ENCODE peak calls at places on chromosomes 2 and 18, in eight cellular contexts. B is retinal pigment epithelial cell; L is OCI-LY7; E is astrocyte of the cerebellum; I is GM12864; W is dorsolateral prefrontal cortex; K is neural progenitor cell; H is CD8-positive, alpha-beta T cell. F is an unnamed sample.

GRCh38 chr18:55998071-55998522 is 410.1 kb upstream of the TCF4 start:
- DNase-seq in E (peak; percentile 15), H (no peak), K (peak; percentile 93), I (no peak), B (peak; percentile 68), L (no peak), W (peak; percentile 86), F (no peak)

GRCh38 chr2:68653538-68653982 is 10.2 kb downstream of the PROKR1 start:
- DNase-seq in W (no peak), B (no peak), I (no peak), L (no peak), H (peak; percentile 52), E (peak; percentile 91), K (no peak), F (no peak)

GRCh38 chr18:71598374-71598773 is 945.8 kb downstream of the CBLN2 start:
- DNase-seq in I (no peak), B (peak; percentile 4), L (no peak), H (no peak), K (no peak), W (no peak), E (peak; percentile 6), F (no peak)

GRCh38 chr2:75506131-75506697 is 54.5 kb downstream of the EVA1A start:
- DNase-seq in B (no peak), I (no peak), E (no peak), K (no peak), W (no peak), L (no peak), H (no peak), F (no peak)

GRCh38 chr2:26276488-26276887 is 31.7 kb downstream of the HADHB start:
- DNase-seq in L (no peak), K (no peak), I (no peak), W (no peak), E (no peak), B (no peak), H (no peak), F (no peak)

GRCh38 chr2:216508229-216508628 is 9.6 kb downstream of the RPL37A start:
- DNase-seq in I (no peak), L (no peak), E (no peak), K (no peak), B (no peak), H (no peak), W (no peak), F (no peak)

GRCh38 chr2:170457742-170458141 is 257.4 kb upstream of the SP5 start:
- DNase-seq in K (no peak), B (no peak), H (no peak), I (no peak), L (no peak), E (no peak), W (no peak), F (no peak)

GRCh38 chr2:44290271-44290670 is 15.0 kb downstream of the SLC3A1 start:
- DNase-seq in H (no peak), I (no peak), K (no peak), E (peak; percentile 79), B (no peak), L (no peak), W (no peak), F (no peak)

GRCh38 chr2:106561803-106562202 is 74.6 kb downstream of the CD8B2 start:
- DNase-seq in E (no peak), H (no peak), W (no peak), K (no peak), L (no peak), B (no peak), I (no peak), F (no peak)

GRCh38 chr2:220814441-220814840 is 757.7 kb downstream of the EPHA4 start:
- DNase-seq in B (no peak), H (no peak), W (no peak), E (no peak), K (no peak), L (no peak), I (no peak), F (no peak)

GRCh38 chr2:129901754-129902415 is 77.6 kb upstream of the RAB6C start:
- DNase-seq in L (no peak), E (no peak), B (no peak), I (no peak), H (peak; percentile 35), K (no peak), W (no peak), F (no peak)

GRCh38 chr18:46764586-46764985 is 7.7 kb upstream of the ST8SIA5 start:
- DNase-seq in B (no peak), I (no peak), L (no peak), W (no peak), H (no peak), E (no peak), K (no peak), F (no peak)

GRCh38 chr2:215422676-215423075 is 13.2 kb downstream of the FN1 start:
- DNase-seq in W (no peak), H (no peak), K (no peak), L (no peak), E (no peak), B (no peak), I (no peak), F (no peak)

GRCh38 chr18:79117791-79118190 is 48.6 kb downstream of the ATP9B start:
- DNase-seq in W (no peak), L (no peak), E (no peak), B (no peak), H (no peak), K (no peak), I (no peak), F (no peak)

GRCh38 chr2:122734756-122735155 is 979.3 kb downstream of the TSN start:
- DNase-seq in W (no peak), L (no peak), K (no peak), H (no peak), E (peak; percentile 18), B (no peak), I (no peak), F (no peak)

GRCh38 chr2:227597993-227598392 is 700 bp upstream of the SCYGR2 start:
- DNase-seq in B (peak; percentile 49), E (no peak), W (no peak), K (no peak), H (no peak), I (no peak), L (no peak), F (no peak)

GRCh38 chr18:23453657-23454011 is 547 bp downstream of the RIOK3 start:
- DNase-seq in E (peak; percentile 12), H (no peak), K (no peak), W (no peak), I (no peak), B (no peak), L (peak; percentile 29), F (no peak)

GRCh38 chr2:169999041-169999440 is 171.8 kb downstream of the UBR3 start:
- DNase-seq in B (no peak), H (no peak), L (no peak), W (no peak), I (no peak), K (no peak), E (no peak), F (no peak)

GRCh38 chr2:187008111-187008510 is 159.1 kb upstream of the ZSWIM2 start:
- DNase-seq in B (peak; percentile 31), E (peak; percentile 48), L (no peak), W (no peak), K (no peak), I (no peak), H (no peak), F (no peak)

GRCh38 chr2:113164930-113165585 is 8.7 kb upstream of the PSD4 start:
- DNase-seq in W (peak; percentile 3), H (peak; percentile 44), I (no peak), L (no peak), B (no peak), K (peak; percentile 70), E (no peak), F (no peak)

GRCh38 chr2:205763708-205764501 is 81.6 kb downstream of the NRP2 start:
- DNase-seq in W (peak; percentile 57), K (peak; percentile 86), L (no peak), B (peak; percentile 84), I (no peak), H (no peak), E (peak; percentile 86), F (no peak)
- TF ChIP-seq CTCF in W (peak; percentile 73), K (peak; percentile 97), L (peak; percentile 17), B (peak; percentile 62), I (no peak), H (no peak), E (peak; percentile 63), F (peak; percentile 33)

DNA sequence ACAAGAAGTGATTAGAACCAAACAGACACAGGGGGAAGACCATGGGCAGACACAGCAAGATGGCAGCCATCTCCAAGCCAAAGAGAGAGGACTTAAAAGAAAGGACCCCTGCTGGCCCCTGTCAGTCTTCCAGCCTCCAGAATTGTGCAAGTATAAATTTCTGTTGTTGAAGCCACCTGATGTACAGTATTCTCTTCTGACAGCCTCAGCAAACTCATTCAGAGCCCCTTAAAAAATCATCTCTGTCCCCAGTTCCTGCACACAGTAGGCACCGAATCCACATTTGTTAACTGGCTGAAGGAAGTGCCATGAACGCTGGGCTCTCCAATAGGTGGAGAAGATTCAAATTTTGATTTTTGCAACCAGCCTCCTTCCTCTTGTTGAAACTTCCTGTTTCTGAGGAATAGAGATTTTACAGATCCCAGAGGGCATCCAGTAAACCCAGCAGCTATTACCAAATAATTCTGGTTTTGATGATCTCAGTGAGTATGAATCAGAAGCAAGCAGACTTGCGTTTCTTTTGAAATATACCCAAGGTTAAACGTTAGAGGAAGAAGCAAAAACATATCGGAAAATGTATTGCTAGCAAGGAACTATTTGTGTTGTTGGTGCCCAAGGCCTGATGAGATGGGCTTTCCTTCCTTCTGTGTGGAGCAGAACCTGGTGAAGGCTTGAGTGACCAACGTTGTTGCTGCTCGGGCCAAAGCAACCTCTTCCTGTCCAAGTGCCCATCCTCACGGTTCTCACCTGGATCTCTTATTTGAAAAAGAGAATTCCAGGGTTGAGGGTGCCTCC is 47.7 kb upstream of the PLB1 start:
- DNase-seq in B (no peak), W (no peak), K (no peak), L (no peak), I (no peak), H (no peak), E (peak; percentile 19), F (peak; percentile 68)
- TF ChIP-seq CTCF in B (no peak), W (no peak), K (no peak), L (no peak), I (no peak), H (no peak), E (no peak), F (no peak)

DNA sequence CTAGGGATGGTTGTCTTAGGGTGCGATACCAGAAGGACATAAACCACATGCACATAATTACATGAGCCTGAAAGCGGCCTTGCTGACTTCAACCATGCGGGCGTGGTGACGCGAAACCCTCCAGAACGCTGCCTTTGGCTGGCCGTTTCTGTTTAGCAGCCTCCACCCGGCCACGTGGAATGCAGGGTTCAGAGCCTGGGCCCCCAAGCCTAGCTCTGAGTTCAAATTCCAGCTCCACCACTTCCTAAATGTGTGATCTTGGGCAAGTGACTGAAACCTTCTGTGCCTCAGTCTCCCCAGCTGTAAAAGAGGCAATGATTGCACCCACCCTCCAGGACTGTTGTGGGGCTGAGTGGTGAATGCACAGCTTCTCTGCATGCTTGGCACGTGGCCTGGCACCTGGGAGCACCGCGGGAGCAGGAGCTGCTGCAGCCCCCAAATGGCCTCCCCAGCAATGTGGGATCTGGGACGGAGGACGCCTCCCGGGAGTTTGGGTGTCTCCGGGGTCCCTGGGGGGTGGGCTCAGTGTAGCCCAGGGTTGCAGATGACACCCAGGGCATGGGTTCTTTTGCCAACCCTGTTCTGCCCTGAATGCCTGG is 1.5 kb downstream of the KLHL30 start:
- DNase-seq in I (no peak), W (no peak), L (no peak), B (no peak), K (no peak), E (no peak), H (no peak), F (no peak)
- TF ChIP-seq CTCF in I (no peak), W (no peak), L (peak; percentile 26), B (no peak), K (no peak), E (no peak), H (no peak), F (no peak)

GRCh38 chr2:174235680-174236079 is 12.7 kb downstream of the OLA1 start:
- DNase-seq in L (no peak), W (no peak), H (no peak), I (no peak), K (peak; percentile 29), B (peak; percentile 30), E (peak; percentile 5), F (no peak)
- TF ChIP-seq CTCF in L (no peak), W (no peak), H (no peak), I (no peak), K (no peak), B (no peak), E (no peak), F (no peak)